ENCODE peak calls at places on chromosomes 5 and 9, in five cellular contexts. W, O, A, S and M are unnamed samples.

GRCh38 chr5:154309361-154309725 is 118.8 kb downstream of the GALNT10 start:
- DNase-seq in W (no peak), O (no peak), A (no peak), S (no peak), M (no peak)

GRCh38 chr5:172736524-172737135 is 34.4 kb downstream of the DUSP1 start:
- DNase-seq in W (no peak), O (no peak), A (peak; percentile 36), S (no peak), M (no peak)

GRCh38 chr5:97297063-97297715 is 114.1 kb upstream of the RIOK2 start:
- DNase-seq in W (no peak), O (peak; percentile 33), A (no peak), S (no peak), M (peak; percentile 2)

GRCh38 chr5:14189680-14190079 is 46.5 kb downstream of the TRIO start:
- DNase-seq in W (no peak), O (no peak), A (no peak), S (no peak), M (no peak)

GRCh38 chr5:38319486-38319885 is 61.1 kb downstream of the EGFLAM start:
- DNase-seq in W (no peak), O (no peak), A (no peak), S (no peak), M (no peak)

GRCh38 chr9:136851941-136852663 is at the start of gene MAMDC4:
- DNase-seq in W (no peak), O (no peak), A (no peak), S (no peak), M (no peak)

GRCh38 chr5:171840066-171840465 is 54.4 kb downstream of the SMIM23 start:
- DNase-seq in W (no peak), O (no peak), A (no peak), S (no peak), M (no peak)

GRCh38 chr5:154477382-154478223 is 424 bp downstream of the HAND1 start:
- DNase-seq in W (no peak), O (no peak), A (no peak), S (no peak), M (no peak)

GRCh38 chr5:178398856-178399722 is 166.5 kb upstream of the PHYKPL start:
- DNase-seq in W (no peak), O (no peak), A (peak; percentile 33), S (no peak), M (no peak)

GRCh38 chr5:181167814-181168488 is 20.6 kb downstream of the OR2V2 start:
- DNase-seq in W (no peak), O (no peak), A (no peak), S (no peak), M (no peak)

GRCh38 chr9:129576546-129577543 is 44.1 kb downstream of the C9orf50 start:
- DNase-seq in W (no peak), O (no peak), A (no peak), S (no peak), M (no peak)

GRCh38 chr9:6407778-6408177 is 5.2 kb upstream of the UHRF2 start:
- DNase-seq in W (no peak), O (no peak), A (no peak), S (no peak), M (no peak)